ENCODE peak calls at places on chromosomes 13 and 19, in seven cellular contexts. One of them, this sample, is unnamed.

GRCh38 chr13:32147193-32147592 is 115.6 kb downstream of the FRY start:
- DNase-seq in lower lobe of right lung: no peak
- DNase-seq in transverse colon: no peak
- DNase-seq in psoas muscle: no peak
- DNase-seq in right lobe of liver: no peak
- DNase-seq in keratinocyte: no peak
- DNase-seq in left lung: no peak
- DNase-seq in this sample: no peak

GRCh38 chr13:80022146-80022545 is 318.8 kb downstream of the SPRY2 start:
- DNase-seq in lower lobe of right lung: no peak
- DNase-seq in transverse colon: no peak
- DNase-seq in psoas muscle: no peak
- DNase-seq in right lobe of liver: no peak
- DNase-seq in keratinocyte: no peak
- DNase-seq in left lung: no peak
- DNase-seq in this sample: no peak

GRCh38 chr19:12611361-12611699 is 610 bp downstream of the ZNF791 start:
- DNase-seq in lower lobe of right lung: peak; percentile 67
- DNase-seq in transverse colon: peak; percentile 77
- DNase-seq in psoas muscle: peak; percentile 77
- DNase-seq in right lobe of liver: peak; percentile 70
- DNase-seq in keratinocyte: no peak
- DNase-seq in left lung: no peak
- DNase-seq in this sample: peak; percentile 66

GRCh38 chr13:52162279-52163101 is 3.1 kb upstream of the NEK3 start:
- DNase-seq in lower lobe of right lung: no peak
- DNase-seq in transverse colon: no peak
- DNase-seq in psoas muscle: no peak
- DNase-seq in right lobe of liver: no peak
- DNase-seq in keratinocyte: no peak
- DNase-seq in left lung: no peak
- DNase-seq in this sample: no peak

GRCh38 chr13:36026556-36026955 is 104.6 kb downstream of the DCLK1 start:
- DNase-seq in lower lobe of right lung: no peak
- DNase-seq in transverse colon: no peak
- DNase-seq in psoas muscle: no peak
- DNase-seq in right lobe of liver: no peak
- DNase-seq in keratinocyte: no peak
- DNase-seq in left lung: no peak
- DNase-seq in this sample: no peak

GRCh38 chr19:3375221-3376088 is 9.1 kb downstream of the NFIC start:
- DNase-seq in lower lobe of right lung: peak; percentile 72
- DNase-seq in transverse colon: peak; percentile 65
- DNase-seq in psoas muscle: peak; percentile 97
- DNase-seq in right lobe of liver: peak; percentile 91
- DNase-seq in keratinocyte: no peak
- DNase-seq in left lung: no peak
- DNase-seq in this sample: peak; percentile 87

GRCh38 chr13:25973576-25973975 is 78.2 kb downstream of the SHISA2 start:
- DNase-seq in lower lobe of right lung: no peak
- DNase-seq in transverse colon: no peak
- DNase-seq in psoas muscle: no peak
- DNase-seq in right lobe of liver: no peak
- DNase-seq in keratinocyte: no peak
- DNase-seq in left lung: no peak
- DNase-seq in this sample: no peak

GRCh38 chr13:75417647-75418046 is 64.3 kb downstream of the TBC1D4 start:
- DNase-seq in lower lobe of right lung: no peak
- DNase-seq in transverse colon: no peak
- DNase-seq in psoas muscle: no peak
- DNase-seq in right lobe of liver: no peak
- DNase-seq in keratinocyte: no peak
- DNase-seq in left lung: no peak
- DNase-seq in this sample: no peak

GRCh38 chr19:40245506-40246128 is 19.1 kb upstream of the CCNP start:
- DNase-seq in lower lobe of right lung: peak; percentile 10
- DNase-seq in transverse colon: no peak
- DNase-seq in psoas muscle: no peak
- DNase-seq in right lobe of liver: no peak
- DNase-seq in keratinocyte: no peak
- DNase-seq in left lung: peak; percentile 24
- DNase-seq in this sample: no peak

GRCh38 chr13:20498659-20499058 is 27.0 kb downstream of the CRYL1 start:
- DNase-seq in lower lobe of right lung: no peak
- DNase-seq in transverse colon: no peak
- DNase-seq in psoas muscle: no peak
- DNase-seq in right lobe of liver: no peak
- DNase-seq in keratinocyte: no peak
- DNase-seq in left lung: no peak
- DNase-seq in this sample: no peak

GRCh38 chr13:31485651-31486051 is 253.7 kb upstream of the RXFP2 start:
- DNase-seq in lower lobe of right lung: no peak
- DNase-seq in transverse colon: no peak
- DNase-seq in psoas muscle: no peak
- DNase-seq in right lobe of liver: no peak
- DNase-seq in keratinocyte: no peak
- DNase-seq in left lung: no peak
- DNase-seq in this sample: no peak

GRCh38 chr13:36124236-36124822 is 6.9 kb downstream of the DCLK1 start:
- DNase-seq in lower lobe of right lung: no peak
- DNase-seq in transverse colon: no peak
- DNase-seq in psoas muscle: no peak
- DNase-seq in right lobe of liver: no peak
- DNase-seq in keratinocyte: no peak
- DNase-seq in left lung: no peak
- DNase-seq in this sample: no peak

GRCh38 chr19:16778796-16779411 is 50.3 kb upstream of the SIN3B start:
- DNase-seq in lower lobe of right lung: peak; percentile 69
- DNase-seq in transverse colon: peak; percentile 57
- DNase-seq in psoas muscle: peak; percentile 19
- DNase-seq in right lobe of liver: peak; percentile 39
- DNase-seq in keratinocyte: no peak
- DNase-seq in left lung: no peak
- DNase-seq in this sample: peak; percentile 30

GRCh38 chr13:113584870-113585671 is 518 bp downstream of the TFDP1 start:
- DNase-seq in lower lobe of right lung: peak; percentile 51
- DNase-seq in transverse colon: peak; percentile 17
- DNase-seq in psoas muscle: no peak
- DNase-seq in right lobe of liver: no peak
- DNase-seq in keratinocyte: no peak
- DNase-seq in left lung: peak; percentile 84
- DNase-seq in this sample: no peak

GRCh38 chr13:93344048-93344447 is 117.4 kb downstream of the GPC6 start:
- DNase-seq in lower lobe of right lung: no peak
- DNase-seq in transverse colon: no peak
- DNase-seq in psoas muscle: no peak
- DNase-seq in right lobe of liver: no peak
- DNase-seq in keratinocyte: no peak
- DNase-seq in left lung: no peak
- DNase-seq in this sample: no peak

GRCh38 chr13:46831588-46832194 is 34.7 kb upstream of the ESD start:
- DNase-seq in lower lobe of right lung: no peak
- DNase-seq in transverse colon: peak; percentile 20
- DNase-seq in psoas muscle: no peak
- DNase-seq in right lobe of liver: no peak
- DNase-seq in keratinocyte: no peak
- DNase-seq in left lung: no peak
- DNase-seq in this sample: no peak

GRCh38 chr13:114115796-114116195 is 16.6 kb downstream of the RASA3 start:
- DNase-seq in lower lobe of right lung: no peak
- DNase-seq in transverse colon: peak; percentile 7
- DNase-seq in psoas muscle: no peak
- DNase-seq in right lobe of liver: peak; percentile 18
- DNase-seq in keratinocyte: no peak
- DNase-seq in left lung: peak; percentile 68
- DNase-seq in this sample: no peak

GRCh38 chr19:38417544-38418506 is 8.2 kb downstream of the RASGRP4 start:
- DNase-seq in lower lobe of right lung: peak; percentile 88
- DNase-seq in transverse colon: peak; percentile 75
- DNase-seq in psoas muscle: peak; percentile 59
- DNase-seq in right lobe of liver: peak; percentile 68
- DNase-seq in keratinocyte: peak; percentile 28
- DNase-seq in left lung: peak; percentile 96
- DNase-seq in this sample: peak; percentile 65

GRCh38 chr13:101013245-101013644 is 338.6 kb upstream of the TMTC4 start:
- DNase-seq in lower lobe of right lung: no peak
- DNase-seq in transverse colon: no peak
- DNase-seq in psoas muscle: no peak
- DNase-seq in right lobe of liver: no peak
- DNase-seq in keratinocyte: no peak
- DNase-seq in left lung: no peak
- DNase-seq in this sample: no peak

GRCh38 chr13:101003566-101003965 is 329.0 kb upstream of the TMTC4 start:
- DNase-seq in lower lobe of right lung: no peak
- DNase-seq in transverse colon: no peak
- DNase-seq in psoas muscle: no peak
- DNase-seq in right lobe of liver: no peak
- DNase-seq in keratinocyte: no peak
- DNase-seq in left lung: no peak
- DNase-seq in this sample: no peak

GRCh38 chr13:101007245-101007644 is 332.6 kb upstream of the TMTC4 start:
- DNase-seq in lower lobe of right lung: no peak
- DNase-seq in transverse colon: no peak
- DNase-seq in psoas muscle: no peak
- DNase-seq in right lobe of liver: no peak
- DNase-seq in keratinocyte: no peak
- DNase-seq in left lung: no peak
- DNase-seq in this sample: no peak
- H3K9me3 ChIP-seq in lower lobe of right lung: no peaks in the 10 kb centered on the region
- H3K9me3 ChIP-seq in transverse colon: no peaks in the 10 kb centered on the region
- H3K9me3 ChIP-seq in psoas muscle: no peaks in the 10 kb centered on the region
- H3K9me3 ChIP-seq in right lobe of liver: no peaks in the 10 kb centered on the region
- H3K9me3 ChIP-seq in keratinocyte: no peaks in the 10 kb centered on the region
- H3K9me3 ChIP-seq in left lung: no peaks in the 10 kb centered on the region
- H3K9me3 ChIP-seq in this sample: no peaks in the 10 kb centered on the region

GRCh38 chr19:51552608-51552995 is 18.5 kb upstream of the ZNF175 start:
- DNase-seq in lower lobe of right lung: no peak
- DNase-seq in transverse colon: no peak
- DNase-seq in psoas muscle: no peak
- DNase-seq in right lobe of liver: no peak
- DNase-seq in keratinocyte: no peak
- DNase-seq in left lung: no peak
- DNase-seq in this sample: no peak

GRCh38 chr19:51550848-51551672 is 19.6 kb upstream of the SIGLEC6 start:
- DNase-seq in lower lobe of right lung: no peak
- DNase-seq in transverse colon: no peak
- DNase-seq in psoas muscle: no peak
- DNase-seq in right lobe of liver: no peak
- DNase-seq in keratinocyte: no peak
- DNase-seq in left lung: no peak
- DNase-seq in this sample: no peak

GRCh38 chr19:51549533-51550324 is 18.3 kb upstream of the SIGLEC6 start:
- DNase-seq in lower lobe of right lung: no peak
- DNase-seq in transverse colon: no peak
- DNase-seq in psoas muscle: no peak
- DNase-seq in right lobe of liver: no peak
- DNase-seq in keratinocyte: no peak
- DNase-seq in left lung: no peak
- DNase-seq in this sample: no peak

GRCh38 chr19:51551673-51552440 is 19.2 kb upstream of the ZNF175 start:
- DNase-seq in lower lobe of right lung: no peak
- DNase-seq in transverse colon: no peak
- DNase-seq in psoas muscle: no peak
- DNase-seq in right lobe of liver: no peak
- DNase-seq in keratinocyte: no peak
- DNase-seq in left lung: no peak
- DNase-seq in this sample: no peak

DNA sequence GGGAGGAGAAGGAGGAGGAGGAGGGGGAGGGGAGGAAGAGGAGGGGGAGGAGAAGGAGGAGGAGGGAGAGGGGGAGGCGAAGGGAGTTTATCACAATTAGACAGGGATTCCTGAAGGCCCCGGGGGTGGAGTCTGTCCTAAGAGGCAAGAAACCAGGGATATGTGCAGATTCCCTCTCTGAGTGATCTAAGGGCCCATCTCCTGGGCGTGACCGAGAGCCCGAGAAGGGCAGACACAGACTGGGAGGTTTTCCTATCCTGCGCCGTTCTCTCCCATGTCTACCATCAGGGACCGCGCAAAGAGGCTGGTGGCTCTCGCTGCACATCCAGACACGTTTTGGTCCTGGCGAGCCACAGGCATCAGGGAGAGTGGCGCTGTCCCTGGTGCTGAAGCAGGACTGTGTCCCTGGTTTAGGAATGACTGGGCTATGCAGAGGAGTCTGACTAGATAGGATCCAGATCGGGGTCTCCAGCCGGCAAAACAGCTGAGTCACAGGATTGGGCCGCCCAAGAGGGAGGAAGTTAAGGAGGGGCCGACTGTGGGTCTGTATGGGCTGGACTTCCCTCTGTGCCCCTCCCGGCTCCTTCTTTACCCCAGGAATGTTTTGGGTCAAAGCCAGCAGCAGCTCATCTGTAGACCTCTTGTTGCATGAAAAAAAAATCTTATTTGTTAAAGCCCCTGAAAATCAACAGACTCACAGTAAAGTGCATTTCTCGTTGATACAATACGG is 17.9 kb upstream of the ZNF175 start:
- DNase-seq in lower lobe of right lung: peak; percentile 71
- DNase-seq in transverse colon: peak; percentile 43
- DNase-seq in psoas muscle: peak; percentile 66
- DNase-seq in right lobe of liver: peak; percentile 65
- DNase-seq in keratinocyte: no peak
- DNase-seq in left lung: peak; percentile 83
- DNase-seq in this sample: peak; percentile 72
- H3K27me3 ChIP-seq in lower lobe of right lung: peaks cover 9% of the 10 kb centered on the region
- H3K27me3 ChIP-seq in transverse colon: peaks cover 8% of the 10 kb centered on the region
- H3K27me3 ChIP-seq in psoas muscle: peaks cover 9% of the 10 kb centered on the region
- H3K27me3 ChIP-seq in right lobe of liver: no peaks in the 10 kb centered on the region
- H3K27me3 ChIP-seq in keratinocyte: no peaks in the 10 kb centered on the region
- H3K27me3 ChIP-seq in left lung: peaks cover 62% of the 10 kb centered on the region
- H3K27me3 ChIP-seq in this sample: peaks cover 78% of the 10 kb centered on the region

GRCh38 chr19:28644261-28644660 is 568.7 kb downstream of the UQCRFS1 start:
- DNase-seq in lower lobe of right lung: no peak
- DNase-seq in transverse colon: no peak
- DNase-seq in psoas muscle: no peak
- DNase-seq in right lobe of liver: no peak
- DNase-seq in keratinocyte: no peak
- DNase-seq in left lung: no peak
- DNase-seq in this sample: no peak
- H3K9me3 ChIP-seq in lower lobe of right lung: no peaks in the 10 kb centered on the region
- H3K9me3 ChIP-seq in transverse colon: no peaks in the 10 kb centered on the region
- H3K9me3 ChIP-seq in psoas muscle: no peaks in the 10 kb centered on the region
- H3K9me3 ChIP-seq in right lobe of liver: no peaks in the 10 kb centered on the region
- H3K9me3 ChIP-seq in keratinocyte: peaks cover 5% of the 10 kb centered on the region
- H3K9me3 ChIP-seq in left lung: no peaks in the 10 kb centered on the region
- H3K9me3 ChIP-seq in this sample: no peaks in the 10 kb centered on the region

DNA sequence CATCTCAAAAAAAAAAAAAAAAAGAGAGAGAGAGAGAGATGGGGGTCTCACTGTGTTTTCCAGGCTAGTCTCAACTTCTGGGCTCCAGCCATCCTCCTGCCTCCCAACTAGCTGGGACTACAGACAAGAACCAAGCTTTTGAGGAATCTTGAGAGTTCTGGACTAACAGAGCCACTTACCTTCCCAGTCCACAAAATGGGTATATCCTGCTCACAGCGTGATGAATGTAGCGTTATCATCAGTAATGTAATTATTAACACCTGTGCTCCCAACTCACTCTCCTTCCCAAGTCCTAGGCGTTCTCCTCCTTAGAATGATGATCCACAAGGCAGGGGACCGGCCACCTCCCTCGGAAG is 4.6 kb upstream of the NANOS3 start:
- DNase-seq in lower lobe of right lung: no peak
- DNase-seq in transverse colon: no peak
- DNase-seq in psoas muscle: no peak
- DNase-seq in right lobe of liver: no peak
- DNase-seq in keratinocyte: no peak
- DNase-seq in left lung: no peak
- DNase-seq in this sample: no peak
- H3K27me3 ChIP-seq in lower lobe of right lung: no peaks in the 10 kb centered on the region
- H3K27me3 ChIP-seq in transverse colon: no peaks in the 10 kb centered on the region
- H3K27me3 ChIP-seq in psoas muscle: peaks cover 3% of the 10 kb centered on the region
- H3K27me3 ChIP-seq in right lobe of liver: no peaks in the 10 kb centered on the region
- H3K27me3 ChIP-seq in keratinocyte: no peaks in the 10 kb centered on the region
- H3K27me3 ChIP-seq in left lung: no peaks in the 10 kb centered on the region
- H3K27me3 ChIP-seq in this sample: no peaks in the 10 kb centered on the region

This sample was measured in left ventricle myocardium inferior.